ENCODE peak calls at places on chromosomes 16 and 17, in nine cellular contexts. G is left cardiac atrium; J is sigmoid colon; S is transverse colon; U is central memory CD8-positive, alpha-beta T cell; O is EL; Z is NCI-H345; P is ACHN; Y is head of caudate nucleus. R is an unnamed sample.

GRCh38 chr17:81711814-81712467 is at the start of gene SLC25A10:
- DNase-seq in Y (peak), Z (peak), G (peak), J (peak), P (peak), O (peak), U (peak), S (peak), R (peak)

GRCh38 chr16:89829630-89830437 is 1.6 kb downstream of the SPIRE2 start:
- DNase-seq in P (no peak), G (no peak), Y (no peak), U (no peak), O (no peak), Z (peak), S (peak), J (no peak), R (no peak)

GRCh38 chr16:89534147-89534788 is 26.1 kb downstream of the SPG7 start:
- DNase-seq in G (no peak), S (peak), Z (no peak), O (no peak), J (no peak), Y (no peak), P (no peak), U (no peak), R (peak)

GRCh38 chr16:11094838-11095565 is 150.6 kb downstream of the CLEC16A start:
- DNase-seq in Y (no peak), S (no peak), J (no peak), G (no peak), P (no peak), O (no peak), Z (no peak), U (no peak), R (no peak)

GRCh38 chr17:10197721-10198508 is 491 bp downstream of the GAS7 start:
- DNase-seq in U (no peak), Y (peak), S (no peak), P (no peak), G (peak), O (no peak), Z (no peak), J (no peak), R (no peak)

GRCh38 chr16:64096671-64097070 is 1025.2 kb downstream of the CDH11 start:
- DNase-seq in O (no peak), S (no peak), U (no peak), Y (no peak), J (no peak), G (no peak), Z (no peak), P (no peak), R (no peak)

GRCh38 chr17:36823850-36824677 is 113.2 kb upstream of the LHX1 start:
- DNase-seq in J (no peak), G (no peak), U (no peak), Z (no peak), Y (no peak), O (no peak), S (no peak), P (no peak), R (no peak)

GRCh38 chr16:4904942-4905615 is 31.9 kb downstream of the PPL start:
- DNase-seq in S (no peak), U (no peak), G (no peak), O (no peak), J (no peak), P (no peak), Z (no peak), Y (no peak), R (no peak)

GRCh38 chr17:15498107-15498506 is 30.7 kb upstream of the CDRT4 start:
- DNase-seq in G (no peak), Y (peak), S (no peak), U (no peak), P (peak), O (no peak), Z (no peak), J (no peak), R (no peak)

GRCh38 chr16:76729525-76729924 is 452.3 kb downstream of the CNTNAP4 start:
- DNase-seq in J (no peak), Z (no peak), S (no peak), P (no peak), O (no peak), G (no peak), Y (no peak), U (no peak), R (no peak)

GRCh38 chr16:86578056-86578455 is 293 bp upstream of the FOXL1 start:
- DNase-seq in Z (no peak), S (no peak), U (no peak), G (no peak), J (no peak), P (no peak), Y (no peak), O (peak), R (no peak)

GRCh38 chr17:18896947-18897346 is 39.0 kb downstream of the PRPSAP2 start:
- DNase-seq in U (no peak), S (no peak), P (no peak), O (no peak), J (no peak), Z (no peak), G (no peak), Y (no peak), R (no peak)

GRCh38 chr17:46262271-46262670 is 32.7 kb upstream of the LRRC37A start:
- DNase-seq in P (no peak), J (no peak), U (no peak), O (no peak), G (no peak), Y (no peak), S (no peak), Z (no peak), R (no peak)

GRCh38 chr17:2549392-2550211 is 37.9 kb upstream of the METTL16 start:
- DNase-seq in J (no peak), P (no peak), G (no peak), Y (no peak), S (no peak), O (peak), Z (no peak), U (no peak), R (no peak)

GRCh38 chr17:21286771-21287702 is 2.5 kb downstream of the MAP2K3 start:
- DNase-seq in Y (no peak), S (peak), J (no peak), U (no peak), G (no peak), Z (no peak), O (no peak), P (peak), R (no peak)

GRCh38 chr16:17803625-17804410 is 333.1 kb upstream of the XYLT1 start:
- DNase-seq in J (no peak), G (no peak), S (no peak), P (no peak), Y (no peak), O (peak), Z (no peak), U (no peak), R (no peak)

GRCh38 chr16:1433263-1433560 is 2.3 kb downstream of the PERCC1 start:
- DNase-seq in Z (no peak), Y (no peak), P (no peak), U (no peak), S (no peak), J (no peak), O (no peak), G (no peak), R (no peak)

GRCh38 chr16:11674818-11675560 is 6.7 kb downstream of the SNN start:
- DNase-seq in Y (no peak), G (no peak), Z (no peak), O (peak), P (peak), S (no peak), U (no peak), J (no peak), R (no peak)

GRCh38 chr17:49259663-49260010 is 29.1 kb upstream of the PHOSPHO1 start:
- DNase-seq in Z (no peak), S (no peak), G (peak), P (no peak), O (no peak), Y (no peak), J (no peak), U (no peak), R (no peak)

GRCh38 chr17:6454495-6455320 is 10.5 kb downstream of the PIMREG start:
- DNase-seq in P (no peak), S (no peak), G (no peak), Y (no peak), J (no peak), O (no peak), Z (no peak), U (no peak), R (peak)

GRCh38 chr17:38704645-38705522 is at the start of gene MLLT6:
- DNase-seq in Z (peak), S (peak), P (peak), Y (peak), G (peak), O (peak), U (peak), J (peak), R (peak)

GRCh38 chr17:17042851-17043667 is 802 bp downstream of the MPRIP start:
- DNase-seq in Z (no peak), J (no peak), P (peak), Y (no peak), U (no peak), G (no peak), S (no peak), O (peak), R (no peak)

GRCh38 chr17:7139400-7139799 is 24.8 kb upstream of the ASGR2 start:
- DNase-seq in Z (no peak), U (no peak), O (no peak), S (peak), G (no peak), P (no peak), J (no peak), Y (no peak), R (no peak)